ENCODE peak calls at places on chromosomes 4 and X, in ten cellular contexts. G, I, A, P, C, D, X, W, E and U are unnamed samples.

GRCh38 chrX:132271330-132271729 is 52.1 kb upstream of the RAP2C start:
- DNase-seq in G (no peak), I (no peak), A (no peak), P (no peak), C (no peak), D (no peak), X (no peak), W (no peak), E (no peak), U (no peak)

GRCh38 chr4:40361338-40361737 is 26.2 kb downstream of the CHRNA9 start:
- DNase-seq in G (no peak), I (no peak), A (no peak), P (no peak), C (no peak), D (no peak), X (no peak), W (no peak), E (no peak), U (no peak)

GRCh38 chrX:55908685-55909212 is 191.2 kb downstream of the RRAGB start:
- DNase-seq in G (no peak), I (no peak), A (peak), P (no peak), C (no peak), D (no peak), X (peak), W (no peak), E (no peak), U (no peak)

GRCh38 chr4:6609415-6610079 is 30.9 kb upstream of the MRFAP1 start:
- DNase-seq in G (no peak), I (no peak), A (no peak), P (no peak), C (no peak), D (no peak), X (no peak), W (no peak), E (no peak), U (no peak)

GRCh38 chr4:41533685-41534084 is 4.3 kb upstream of the LIMCH1 start:
- DNase-seq in G (no peak), I (no peak), A (no peak), P (no peak), C (no peak), D (no peak), X (no peak), W (no peak), E (no peak), U (no peak)

GRCh38 chr4:128574706-128575105 is 234.8 kb upstream of the JADE1 start:
- DNase-seq in G (no peak), I (no peak), A (peak), P (peak), C (peak), D (no peak), X (peak), W (peak), E (peak), U (no peak)

GRCh38 chr4:166092797-166093196 is 219.8 kb downstream of the TLL1 start:
- DNase-seq in G (no peak), I (no peak), A (no peak), P (no peak), C (no peak), D (no peak), X (no peak), W (no peak), E (no peak), U (no peak)

GRCh38 chr4:113760094-113760851 is 1.3 kb downstream of the CAMK2D start:
- DNase-seq in G (peak), I (no peak), A (no peak), P (no peak), C (no peak), D (no peak), X (peak), W (peak), E (peak), U (peak)

GRCh38 chr4:25775166-25775565 is 87.6 kb downstream of the SEL1L3 start:
- DNase-seq in G (no peak), I (no peak), A (no peak), P (no peak), C (no peak), D (no peak), X (no peak), W (no peak), E (no peak), U (no peak)

GRCh38 chr4:184934184-184934583 is 84.1 kb upstream of the HELT start:
- DNase-seq in G (no peak), I (no peak), A (no peak), P (no peak), C (no peak), D (no peak), X (no peak), W (no peak), E (no peak), U (no peak)